ENCODE peak calls at places on chromosomes 6 and 20, in seven cellular contexts. One of them, this sample, is unnamed.

GRCh38 chr6:134491473-134491872 is 173.6 kb upstream of the SGK1 start:
- DNase-seq in psoas muscle: no peak
- DNase-seq in body of pancreas: no peak
- DNase-seq in tibial artery: no peak
- DNase-seq in fibroblast of lung: no peak
- DNase-seq in ovary: no peak
- DNase-seq in uterus: no peak
- DNase-seq in this sample: no peak

GRCh38 chr6:38148606-38149005 is 329.1 kb downstream of the ZFAND3 start:
- DNase-seq in psoas muscle: no peak
- DNase-seq in body of pancreas: no peak
- DNase-seq in tibial artery: no peak
- DNase-seq in fibroblast of lung: no peak
- DNase-seq in ovary: no peak
- DNase-seq in uterus: no peak
- DNase-seq in this sample: no peak

GRCh38 chr20:37808752-37809070 is 94.2 kb upstream of the VSTM2L start:
- DNase-seq in psoas muscle: no peak
- DNase-seq in body of pancreas: no peak
- DNase-seq in tibial artery: no peak
- DNase-seq in fibroblast of lung: no peak
- DNase-seq in ovary: no peak
- DNase-seq in uterus: no peak
- DNase-seq in this sample: no peak

GRCh38 chr6:123458218-123458617 is 178.5 kb downstream of the TRDN start:
- DNase-seq in psoas muscle: no peak
- DNase-seq in body of pancreas: no peak
- DNase-seq in tibial artery: no peak
- DNase-seq in fibroblast of lung: no peak
- DNase-seq in ovary: no peak
- DNase-seq in uterus: no peak
- DNase-seq in this sample: no peak

GRCh38 chr6:30100585-30101422 is 12.1 kb downstream of the TRIM31 start:
- DNase-seq in psoas muscle: peak; percentile 64
- DNase-seq in body of pancreas: peak; percentile 54
- DNase-seq in tibial artery: no peak
- DNase-seq in fibroblast of lung: no peak
- DNase-seq in ovary: peak; percentile 28
- DNase-seq in uterus: peak; percentile 25
- DNase-seq in this sample: no peak

GRCh38 chr20:51700809-51701285 is 67.3 kb downstream of the ATP9A start:
- DNase-seq in psoas muscle: no peak
- DNase-seq in body of pancreas: peak; percentile 24
- DNase-seq in tibial artery: no peak
- DNase-seq in fibroblast of lung: peak; percentile 63
- DNase-seq in ovary: no peak
- DNase-seq in uterus: no peak
- DNase-seq in this sample: no peak

GRCh38 chr6:105326216-105326615 is 76.7 kb downstream of the PREP start:
- DNase-seq in psoas muscle: peak; percentile 55
- DNase-seq in body of pancreas: peak; percentile 37
- DNase-seq in tibial artery: no peak
- DNase-seq in fibroblast of lung: peak; percentile 74
- DNase-seq in ovary: no peak
- DNase-seq in uterus: no peak
- DNase-seq in this sample: no peak

GRCh38 chr6:156765117-156765516 is 12.1 kb upstream of the ARID1B start:
- DNase-seq in psoas muscle: no peak
- DNase-seq in body of pancreas: no peak
- DNase-seq in tibial artery: no peak
- DNase-seq in fibroblast of lung: no peak
- DNase-seq in ovary: no peak
- DNase-seq in uterus: no peak
- DNase-seq in this sample: no peak

GRCh38 chr6:111781055-111781708 is 92.1 kb downstream of the FYN start:
- DNase-seq in psoas muscle: no peak
- DNase-seq in body of pancreas: no peak
- DNase-seq in tibial artery: no peak
- DNase-seq in fibroblast of lung: peak; percentile 61
- DNase-seq in ovary: peak; percentile 36
- DNase-seq in uterus: no peak
- DNase-seq in this sample: no peak

GRCh38 chr6:26033132-26033941 is 53.9 kb upstream of the HFE start:
- DNase-seq in psoas muscle: peak; percentile 70
- DNase-seq in body of pancreas: peak; percentile 56
- DNase-seq in tibial artery: peak; percentile 74
- DNase-seq in fibroblast of lung: peak; percentile 99
- DNase-seq in ovary: peak; percentile 74
- DNase-seq in uterus: peak; percentile 59
- DNase-seq in this sample: peak; percentile 45

GRCh38 chr6:80126657-80127350 is 20.3 kb downstream of the BCKDHB start:
- DNase-seq in psoas muscle: no peak
- DNase-seq in body of pancreas: no peak
- DNase-seq in tibial artery: no peak
- DNase-seq in fibroblast of lung: no peak
- DNase-seq in ovary: no peak
- DNase-seq in uterus: no peak
- DNase-seq in this sample: no peak

GRCh38 chr6:3280866-3281465 is 22.2 kb downstream of the PSMG4 start:
- DNase-seq in psoas muscle: no peak
- DNase-seq in body of pancreas: peak; percentile 12
- DNase-seq in tibial artery: peak; percentile 17
- DNase-seq in fibroblast of lung: no peak
- DNase-seq in ovary: peak; percentile 21
- DNase-seq in uterus: peak; percentile 15
- DNase-seq in this sample: peak; percentile 24

GRCh38 chr20:50538276-50538675 is 28.1 kb downstream of the PTPN1 start:
- DNase-seq in psoas muscle: no peak
- DNase-seq in body of pancreas: no peak
- DNase-seq in tibial artery: no peak
- DNase-seq in fibroblast of lung: no peak
- DNase-seq in ovary: no peak
- DNase-seq in uterus: no peak
- DNase-seq in this sample: no peak

GRCh38 chr20:9963029-9963428 is 71.8 kb upstream of the ANKEF1 start:
- DNase-seq in psoas muscle: no peak
- DNase-seq in body of pancreas: no peak
- DNase-seq in tibial artery: no peak
- DNase-seq in fibroblast of lung: no peak
- DNase-seq in ovary: no peak
- DNase-seq in uterus: no peak
- DNase-seq in this sample: no peak

GRCh38 chr20:9971746-9972145 is 63.0 kb upstream of the ANKEF1 start:
- DNase-seq in psoas muscle: no peak
- DNase-seq in body of pancreas: no peak
- DNase-seq in tibial artery: no peak
- DNase-seq in fibroblast of lung: no peak
- DNase-seq in ovary: no peak
- DNase-seq in uterus: no peak
- DNase-seq in this sample: no peak

GRCh38 chr20:9969626-9970025 is 65.2 kb upstream of the ANKEF1 start:
- DNase-seq in psoas muscle: no peak
- DNase-seq in body of pancreas: no peak
- DNase-seq in tibial artery: no peak
- DNase-seq in fibroblast of lung: no peak
- DNase-seq in ovary: no peak
- DNase-seq in uterus: no peak
- DNase-seq in this sample: no peak

GRCh38 chr20:9966966-9967365 is 67.8 kb upstream of the ANKEF1 start:
- DNase-seq in psoas muscle: no peak
- DNase-seq in body of pancreas: no peak
- DNase-seq in tibial artery: no peak
- DNase-seq in fibroblast of lung: no peak
- DNase-seq in ovary: no peak
- DNase-seq in uterus: no peak
- DNase-seq in this sample: no peak
- TF ChIP-seq CTCF in psoas muscle: no peak
- TF ChIP-seq CTCF in body of pancreas: no peak
- TF ChIP-seq CTCF in tibial artery: no peak
- TF ChIP-seq CTCF in fibroblast of lung: peak; percentile 23
- TF ChIP-seq CTCF in ovary: no peak
- TF ChIP-seq CTCF in uterus: no peak
- TF ChIP-seq CTCF in this sample: no peak

GRCh38 chr6:167671977-167672687 is 154.6 kb upstream of the AFDN start:
- DNase-seq in psoas muscle: no peak
- DNase-seq in body of pancreas: no peak
- DNase-seq in tibial artery: no peak
- DNase-seq in fibroblast of lung: no peak
- DNase-seq in ovary: no peak
- DNase-seq in uterus: no peak
- DNase-seq in this sample: no peak
- H3K4me3 ChIP-seq in psoas muscle: no peak overlapping the region
- H3K4me3 ChIP-seq in body of pancreas: no peak overlapping the region
- H3K4me3 ChIP-seq in tibial artery: no peak overlapping the region
- H3K4me3 ChIP-seq in fibroblast of lung: no peak overlapping the region
- H3K4me3 ChIP-seq in ovary: no peak overlapping the region
- H3K4me3 ChIP-seq in uterus: no peak overlapping the region
- H3K4me3 ChIP-seq in this sample: no peak overlapping the region

GRCh38 chr6:150307520-150307919 is 61.3 kb upstream of the IYD start:
- DNase-seq in psoas muscle: no peak
- DNase-seq in body of pancreas: no peak
- DNase-seq in tibial artery: no peak
- DNase-seq in fibroblast of lung: no peak
- DNase-seq in ovary: no peak
- DNase-seq in uterus: no peak
- DNase-seq in this sample: no peak
- H3K27me3 ChIP-seq in psoas muscle: no peaks in the 10 kb centered on the region
- H3K27me3 ChIP-seq in body of pancreas: no peaks in the 10 kb centered on the region
- H3K27me3 ChIP-seq in tibial artery: no peaks in the 10 kb centered on the region
- H3K27me3 ChIP-seq in fibroblast of lung: no peaks in the 10 kb centered on the region
- H3K27me3 ChIP-seq in ovary: no peaks in the 10 kb centered on the region
- H3K27me3 ChIP-seq in uterus: no peaks in the 10 kb centered on the region
- H3K27me3 ChIP-seq in this sample: no peaks in the 10 kb centered on the region

GRCh38 chr20:12358006-12358654 is 440.4 kb downstream of the BTBD3 start:
- DNase-seq in psoas muscle: no peak
- DNase-seq in body of pancreas: no peak
- DNase-seq in tibial artery: no peak
- DNase-seq in fibroblast of lung: no peak
- DNase-seq in ovary: no peak
- DNase-seq in uterus: no peak
- DNase-seq in this sample: no peak
- TF ChIP-seq CTCF in psoas muscle: no peak
- TF ChIP-seq CTCF in body of pancreas: no peak
- TF ChIP-seq CTCF in tibial artery: no peak
- TF ChIP-seq CTCF in fibroblast of lung: peak; percentile 10
- TF ChIP-seq CTCF in ovary: no peak
- TF ChIP-seq CTCF in uterus: no peak
- TF ChIP-seq CTCF in this sample: no peak

GRCh38 chr6:50850223-50850751 is 31.6 kb downstream of the TFAP2B start:
- DNase-seq in psoas muscle: no peak
- DNase-seq in body of pancreas: peak; percentile 23
- DNase-seq in tibial artery: no peak
- DNase-seq in fibroblast of lung: no peak
- DNase-seq in ovary: no peak
- DNase-seq in uterus: no peak
- DNase-seq in this sample: no peak
- H3K4me3 ChIP-seq in psoas muscle: peak overlapping the region; percentile 57
- H3K4me3 ChIP-seq in body of pancreas: no peak overlapping the region
- H3K4me3 ChIP-seq in tibial artery: no peak overlapping the region
- H3K4me3 ChIP-seq in fibroblast of lung: no peak overlapping the region
- H3K4me3 ChIP-seq in ovary: no peak overlapping the region
- H3K4me3 ChIP-seq in uterus: no peak overlapping the region
- H3K4me3 ChIP-seq in this sample: peak overlapping the region; percentile 3

GRCh38 chr20:46282669-46283068 is 25.6 kb downstream of the CDH22 start:
- DNase-seq in psoas muscle: no peak
- DNase-seq in body of pancreas: no peak
- DNase-seq in tibial artery: no peak
- DNase-seq in fibroblast of lung: no peak
- DNase-seq in ovary: no peak
- DNase-seq in uterus: no peak
- DNase-seq in this sample: no peak

GRCh38 chr20:46275091-46275490 is 33.2 kb downstream of the CDH22 start:
- DNase-seq in psoas muscle: no peak
- DNase-seq in body of pancreas: no peak
- DNase-seq in tibial artery: no peak
- DNase-seq in fibroblast of lung: no peak
- DNase-seq in ovary: no peak
- DNase-seq in uterus: no peak
- DNase-seq in this sample: no peak

GRCh38 chr20:46277602-46278001 is 30.7 kb downstream of the CDH22 start:
- DNase-seq in psoas muscle: no peak
- DNase-seq in body of pancreas: no peak
- DNase-seq in tibial artery: no peak
- DNase-seq in fibroblast of lung: no peak
- DNase-seq in ovary: no peak
- DNase-seq in uterus: no peak
- DNase-seq in this sample: no peak

GRCh38 chr20:46276531-46276930 is 31.8 kb downstream of the CDH22 start:
- DNase-seq in psoas muscle: no peak
- DNase-seq in body of pancreas: no peak
- DNase-seq in tibial artery: no peak
- DNase-seq in fibroblast of lung: no peak
- DNase-seq in ovary: no peak
- DNase-seq in uterus: no peak
- DNase-seq in this sample: no peak

GRCh38 chr20:46279104-46279503 is 29.2 kb downstream of the CDH22 start:
- DNase-seq in psoas muscle: no peak
- DNase-seq in body of pancreas: no peak
- DNase-seq in tibial artery: no peak
- DNase-seq in fibroblast of lung: no peak
- DNase-seq in ovary: no peak
- DNase-seq in uterus: no peak
- DNase-seq in this sample: no peak
- H3K27me3 ChIP-seq in psoas muscle: peaks cover 40% of the 10 kb centered on the region
- H3K27me3 ChIP-seq in body of pancreas: no peaks in the 10 kb centered on the region
- H3K27me3 ChIP-seq in tibial artery: no peaks in the 10 kb centered on the region
- H3K27me3 ChIP-seq in fibroblast of lung: peaks cover 6% of the 10 kb centered on the region
- H3K27me3 ChIP-seq in ovary: no peaks in the 10 kb centered on the region
- H3K27me3 ChIP-seq in uterus: no peaks in the 10 kb centered on the region
- H3K27me3 ChIP-seq in this sample: peaks cover 6% of the 10 kb centered on the region